ENCODE peak calls at places on chromosomes 1 and 21, in ten cellular contexts. L, V, X, M, G, C, J, D, Y and T are unnamed samples.

GRCh38 chr21:18608226-18608625 is 204.6 kb upstream of the TMPRSS15 start:
- DNase-seq in X (no peak), J (no peak), M (no peak), V (no peak), C (no peak), L (no peak), D (no peak), Y (no peak), G (no peak), T (no peak)

GRCh38 chr1:19758227-19758830 is 41.4 kb downstream of the TMCO4 start:
- DNase-seq in X (no peak), D (no peak), M (no peak), Y (no peak), L (peak), G (no peak), J (peak), C (no peak), V (peak), T (peak)

GRCh38 chr1:235511470-235512240 is 7.4 kb upstream of the B3GALNT2 start:
- DNase-seq in L (peak), J (no peak), G (no peak), V (peak), C (no peak), Y (no peak), D (no peak), X (no peak), M (peak), T (peak)

GRCh38 chr1:1364266-1364665 is 5.9 kb upstream of the MXRA8 start:
- DNase-seq in X (peak), J (no peak), L (no peak), M (no peak), V (peak), D (no peak), G (no peak), C (peak), Y (no peak), T (peak)

GRCh38 chr1:6587261-6588005 is 7.6 kb downstream of the ZBTB48 start:
- DNase-seq in G (no peak), C (no peak), Y (no peak), M (no peak), D (no peak), J (no peak), V (no peak), X (peak), L (no peak), T (no peak)

GRCh38 chr1:34776911-34777310 is 4.1 kb upstream of the GJB3 start:
- DNase-seq in V (no peak), Y (no peak), G (no peak), D (no peak), X (no peak), J (no peak), M (no peak), C (no peak), L (no peak), T (no peak)

GRCh38 chr1:157288511-157288910 is 150.3 kb upstream of the ETV3 start:
- DNase-seq in L (no peak), M (no peak), G (no peak), X (no peak), Y (no peak), J (no peak), D (no peak), C (no peak), V (peak), T (peak)

GRCh38 chr1:175287377-175287776 is 94.8 kb upstream of the KIAA0040 start:
- DNase-seq in V (no peak), M (no peak), G (no peak), J (no peak), X (no peak), D (no peak), L (no peak), Y (no peak), C (no peak), T (no peak)

GRCh38 chr1:184988506-184988905 is 14.2 kb upstream of the NIBAN1 start:
- DNase-seq in G (no peak), X (no peak), C (no peak), M (no peak), L (no peak), V (no peak), Y (no peak), D (no peak), J (no peak), T (no peak)